ENCODE peak calls at places on chromosomes 12 and 14, in seven cellular contexts. O is lower lobe of right lung; U is naive thymus-derived CD4-positive, alpha-beta T cell; M is sigmoid colon; K is psoas muscle; D is heart left ventricle; J is esophagus squamous epithelium. B is an unnamed sample.

GRCh38 chr12:74317078-74317581 is 220.5 kb upstream of the ATXN7L3B start:
- DNase-seq in O (no peak), U (no peak), M (no peak), K (no peak), D (peak; percentile 21), J (no peak), B (no peak)

GRCh38 chr14:90396342-90397339 is at the start of gene CALM1:
- DNase-seq in O (peak; percentile 94), U (peak; percentile 99), M (peak; percentile 97), K (peak; percentile 94), D (peak; percentile 96), J (peak; percentile 63), B (peak; percentile 93)

GRCh38 chr14:92711976-92712653 is 36.3 kb downstream of the LGMN start:
- DNase-seq in O (no peak), U (no peak), M (no peak), K (no peak), D (no peak), J (no peak), B (no peak)

GRCh38 chr12:14567311-14568195 is at the start of gene PLBD1:
- DNase-seq in O (peak; percentile 87), U (no peak), M (peak; percentile 85), K (peak; percentile 77), D (peak; percentile 77), J (no peak), B (peak; percentile 28)

GRCh38 chr12:78483767-78484315 is 380.7 kb upstream of the SYT1 start:
- DNase-seq in O (no peak), U (no peak), M (no peak), K (no peak), D (no peak), J (no peak), B (no peak)

GRCh38 chr14:36716614-36717184 is 55.0 kb downstream of the PAX9 start:
- DNase-seq in O (no peak), U (no peak), M (no peak), K (no peak), D (no peak), J (no peak), B (no peak)

GRCh38 chr12:6476496-6476895 is 6.0 kb upstream of the VAMP1 start:
- DNase-seq in O (no peak), U (no peak), M (no peak), K (no peak), D (no peak), J (no peak), B (no peak)

GRCh38 chr12:82650627-82651337 is 35.9 kb upstream of the TMTC2 start:
- DNase-seq in O (no peak), U (no peak), M (no peak), K (no peak), D (peak; percentile 25), J (no peak), B (no peak)

GRCh38 chr14:39339003-39339402 is 93.2 kb downstream of the FBXO33 start:
- DNase-seq in O (no peak), U (no peak), M (no peak), K (no peak), D (no peak), J (no peak), B (no peak)

GRCh38 chr12:402127-402456 is 648 bp downstream of the CCDC77 start:
- DNase-seq in O (no peak), U (peak; percentile 13), M (no peak), K (no peak), D (no peak), J (no peak), B (peak; percentile 42)

GRCh38 chr12:130669205-130669557 is 46.9 kb downstream of the RIMBP2 start:
- DNase-seq in O (no peak), U (no peak), M (no peak), K (no peak), D (no peak), J (no peak), B (no peak)

GRCh38 chr12:48677782-48678181 is 4.3 kb downstream of the KANSL2 start:
- DNase-seq in O (no peak), U (no peak), M (no peak), K (no peak), D (no peak), J (no peak), B (no peak)

GRCh38 chr12:4281173-4281654 is 7.7 kb downstream of the CCND2 start:
- DNase-seq in O (no peak), U (no peak), M (no peak), K (no peak), D (no peak), J (no peak), B (no peak)

GRCh38 chr12:114444422-114445279 is 38.7 kb upstream of the TBX5 start:
- DNase-seq in O (no peak), U (no peak), M (no peak), K (no peak), D (no peak), J (no peak), B (no peak)

GRCh38 chr12:102096855-102097254 is 23.1 kb downstream of the NUP37 start:
- DNase-seq in O (no peak), U (no peak), M (no peak), K (no peak), D (no peak), J (no peak), B (no peak)

GRCh38 chr12:49253033-49253623 is 11.8 kb upstream of the TUBA1C start:
- DNase-seq in O (no peak), U (no peak), M (no peak), K (no peak), D (no peak), J (no peak), B (no peak)

GRCh38 chr14:82667501-82667900 is 1133.8 kb upstream of the SEL1L start:
- DNase-seq in O (no peak), U (no peak), M (no peak), K (no peak), D (no peak), J (no peak), B (no peak)

GRCh38 chr12:116691636-116692035 is 46.2 kb downstream of the SPRING1 start:
- DNase-seq in O (no peak), U (no peak), M (no peak), K (no peak), D (no peak), J (no peak), B (no peak)
- H3K4me1 ChIP-seq in O (peaks cover 26% of the 10 kb centered on the region), U (no peaks in the 10 kb centered on the region), M (no peaks in the 10 kb centered on the region), K (no peaks in the 10 kb centered on the region), D (peaks cover 30% of the 10 kb centered on the region), J (peaks cover 5% of the 10 kb centered on the region), B (peaks cover 5% of the 10 kb centered on the region)

GRCh38 chr14:50400461-50400860 is 3.8 kb upstream of the CDKL1 start:
- DNase-seq in O (no peak), U (no peak), M (no peak), K (no peak), D (no peak), J (no peak), B (no peak)

GRCh38 chr14:50399251-50400032 is 2.8 kb upstream of the CDKL1 start:
- DNase-seq in O (no peak), U (no peak), M (peak; percentile 90), K (no peak), D (peak; percentile 13), J (no peak), B (peak; percentile 57)

GRCh38 chr14:50396636-50397460 is at the start of gene CDKL1:
- DNase-seq in O (peak; percentile 80), U (peak; percentile 34), M (peak; percentile 80), K (peak; percentile 61), D (peak; percentile 64), J (no peak), B (peak; percentile 79)

GRCh38 chr14:50395448-50395847 is 1.2 kb downstream of the CDKL1 start:
- DNase-seq in O (no peak), U (no peak), M (peak; percentile 76), K (no peak), D (no peak), J (no peak), B (no peak)

GRCh38 chr14:50397461-50398196 is 948 bp upstream of the CDKL1 start:
- DNase-seq in O (no peak), U (no peak), M (no peak), K (peak; percentile 31), D (no peak), J (no peak), B (peak; percentile 49)
- H3K4me3 ChIP-seq in O (peak overlapping the region; percentile 86), U (peak overlapping the region; percentile 78), M (peak overlapping the region; percentile 83), K (peak overlapping the region; percentile 77), D (peak overlapping the region; percentile 76), J (peak overlapping the region; percentile 54), B (peak overlapping the region; percentile 88)

GRCh38 chr12:56118688-56119045 is 601 bp downstream of the ZC3H10 start:
- DNase-seq in O (no peak), U (no peak), M (no peak), K (peak; percentile 23), D (no peak), J (no peak), B (no peak)

GRCh38 chr12:56121204-56121870 is 3.3 kb downstream of the ZC3H10 start:
- DNase-seq in O (no peak), U (no peak), M (no peak), K (no peak), D (no peak), J (no peak), B (no peak)

GRCh38 chr12:56119361-56119796 is 1.3 kb downstream of the ZC3H10 start:
- DNase-seq in O (no peak), U (peak; percentile 58), M (peak; percentile 94), K (peak; percentile 75), D (peak; percentile 82), J (no peak), B (peak; percentile 84)

GRCh38 chr12:56117778-56118687 is at the start of gene ZC3H10:
- DNase-seq in O (peak; percentile 99), U (peak; percentile 91), M (peak; percentile 99), K (peak; percentile 97), D (peak; percentile 97), J (peak; percentile 90), B (peak; percentile 99)

DNA sequence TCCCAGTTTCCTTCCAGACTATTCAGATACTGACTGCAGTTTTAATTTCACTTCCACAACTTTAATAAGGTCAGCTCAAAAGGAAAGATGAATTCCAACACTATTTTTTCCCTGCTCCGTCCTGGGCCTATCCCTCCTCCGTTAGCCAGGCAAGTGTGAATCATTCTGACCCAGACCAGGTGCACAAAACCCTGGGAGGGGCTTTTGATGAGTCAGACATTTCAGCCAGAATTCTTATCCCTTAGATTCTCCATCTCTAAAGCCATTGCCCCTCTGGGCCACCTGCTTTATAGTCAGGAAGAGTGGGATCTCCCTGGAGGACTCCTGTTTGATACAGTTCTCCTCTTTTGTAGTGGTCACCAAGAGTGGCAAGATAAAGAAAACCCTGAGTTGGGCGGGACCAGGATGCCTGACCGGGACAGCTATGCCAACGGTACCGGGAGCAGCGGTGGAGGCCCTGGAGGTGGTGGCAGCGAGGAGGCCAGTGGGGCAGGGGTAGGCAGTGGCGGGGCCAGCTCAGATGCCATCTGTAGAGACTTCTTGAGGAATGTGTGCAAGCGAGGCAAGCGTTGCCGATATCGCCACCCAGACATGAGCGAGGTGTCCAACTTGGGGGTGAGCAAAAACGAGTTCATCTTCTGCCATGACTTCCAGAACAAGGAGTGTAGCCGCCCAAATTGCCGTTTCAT is 2.2 kb downstream of the ZC3H10 start:
- DNase-seq in O (no peak), U (no peak), M (no peak), K (peak; percentile 21), D (no peak), J (no peak), B (no peak)
- H3K4me1 ChIP-seq in O (peaks cover 30% of the 10 kb centered on the region), U (peaks cover 24% of the 10 kb centered on the region), M (peaks cover 19% of the 10 kb centered on the region), K (peaks cover 42% of the 10 kb centered on the region), D (peaks cover 55% of the 10 kb centered on the region), J (peaks cover 16% of the 10 kb centered on the region), B (peaks cover 6% of the 10 kb centered on the region)

DNA sequence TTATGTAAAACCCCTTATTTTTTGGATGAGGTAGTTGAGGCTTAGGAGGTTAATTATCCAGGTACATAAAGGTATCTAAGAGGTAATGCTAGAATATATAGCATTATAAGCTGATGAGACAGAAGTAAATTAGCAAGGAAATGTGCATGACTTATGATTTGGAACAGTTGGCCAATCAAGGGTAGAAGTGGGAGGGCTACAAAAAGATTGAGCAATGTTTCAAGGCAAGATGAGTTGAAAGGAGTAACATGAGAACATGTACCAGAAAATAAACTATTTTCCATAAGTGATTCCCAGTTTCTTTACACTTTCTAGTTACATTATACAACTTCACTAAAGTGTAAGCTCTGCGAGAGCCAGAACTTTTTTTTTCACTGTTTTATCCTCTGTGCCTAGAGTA is 290.9 kb downstream of the LRIG3 start:
- DNase-seq in O (no peak), U (no peak), M (no peak), K (no peak), D (no peak), J (no peak), B (no peak)
- H3K4me3 ChIP-seq in O (no peak overlapping the region), U (no peak overlapping the region), M (no peak overlapping the region), K (no peak overlapping the region), D (no peak overlapping the region), J (no peak overlapping the region), B (no peak overlapping the region)

B was measured in BE2C.